ENCODE peak calls at places on chromosomes 4 and X, in six cellular contexts. S is suprapubic skin; H is body of pancreas; M is CD4-positive, alpha-beta memory T cell; X is GM23248; Z is colonic mucosa. L is an unnamed sample.

GRCh38 chrX:39582091-39582490 is 515.7 kb downstream of the BCOR start:
- DNase-seq in H (peak; percentile 74), S (no peak), Z (no peak), X (no peak), M (no peak), L (peak; percentile 38)

GRCh38 chr4:1505511-1506451 is 99.5 kb upstream of the NKX1-1 start:
- DNase-seq in M (no peak), S (no peak), X (no peak), H (no peak), Z (no peak), L (no peak)

GRCh38 chrX:40531056-40531826 is 49.5 kb upstream of the ATP6AP2 start:
- DNase-seq in X (no peak), M (no peak), S (no peak), H (no peak), Z (no peak), L (no peak)

GRCh38 chr4:23878912-23879732 is 10.7 kb downstream of the PPARGC1A start:
- DNase-seq in X (no peak), S (no peak), M (no peak), Z (no peak), H (no peak), L (no peak)

GRCh38 chr4:138192113-138192512 is 50.0 kb downstream of the SLC7A11 start:
- DNase-seq in M (no peak), X (peak; percentile 38), S (no peak), H (no peak), Z (no peak), L (no peak)

GRCh38 chrX:29661290-29661689 is 554.1 kb upstream of the MAGEB2 start:
- DNase-seq in S (no peak), X (peak; percentile 9), Z (no peak), M (no peak), H (no peak), L (no peak)

GRCh38 chr4:108080752-108081151 is 88.0 kb downstream of the LEF1 start:
- DNase-seq in H (no peak), X (no peak), M (peak; percentile 54), S (no peak), Z (no peak), L (no peak)

GRCh38 chrX:1593286-1594271 is 2.2 kb downstream of the AKAP17A start:
- DNase-seq in Z (no peak), H (no peak), M (no peak), S (no peak), X (no peak), L (no peak)

GRCh38 chrX:65894138-65894537 is 145.7 kb downstream of the VSIG4 start:
- DNase-seq in X (no peak), Z (no peak), H (no peak), M (peak; percentile 40), S (no peak), L (no peak)

GRCh38 chr4:132707955-132708354 is 441.1 kb upstream of the PCDH10 start:
- DNase-seq in X (no peak), M (no peak), Z (no peak), S (no peak), H (no peak), L (no peak)

GRCh38 chr4:79413486-79413885 is 5.5 kb upstream of the GK2 start:
- DNase-seq in M (no peak), Z (no peak), X (no peak), H (no peak), S (no peak), L (no peak)

GRCh38 chr4:76644831-76645485 is 209.9 kb downstream of the SHROOM3 start:
- DNase-seq in X (no peak), S (no peak), M (no peak), H (no peak), Z (no peak), L (peak; percentile 38)

GRCh38 chr4:184688447-184688846 is 38.9 kb downstream of the PRIMPOL start:
- DNase-seq in Z (no peak), H (no peak), X (peak; percentile 97), M (no peak), S (no peak), L (no peak)

GRCh38 chr4:174999407-174999806 is 81.2 kb downstream of the ADAM29 start:
- DNase-seq in Z (no peak), S (no peak), X (peak; percentile 1), H (no peak), M (no peak), L (no peak)

GRCh38 chrX:134423606-134424005 is 36.4 kb upstream of the HPRT1 start:
- DNase-seq in Z (no peak), M (no peak), S (no peak), X (peak; percentile 63), H (no peak), L (peak; percentile 24)

GRCh38 chr4:151013491-151013890 is 1.6 kb downstream of the LRBA start:
- DNase-seq in M (no peak), S (no peak), H (no peak), X (peak; percentile 6), Z (no peak), L (no peak)

GRCh38 chrX:141791856-141792255 is 46.3 kb upstream of the MAGEC3 start:
- DNase-seq in M (no peak), S (no peak), H (no peak), X (no peak), Z (no peak), L (no peak)

GRCh38 chr4:22493523-22493922 is 22.3 kb downstream of the ADGRA3 start:
- DNase-seq in H (no peak), S (no peak), X (no peak), Z (no peak), M (no peak), L (no peak)

GRCh38 chr4:95572304-95572991 is 23.7 kb upstream of the UNC5C start:
- DNase-seq in X (no peak), S (peak; percentile 68), Z (peak; percentile 38), M (no peak), H (peak; percentile 48), L (no peak)

GRCh38 chr4:41718907-41719306 is 29.6 kb downstream of the PHOX2B start:
- DNase-seq in X (peak; percentile 43), M (no peak), H (no peak), Z (no peak), S (no peak), L (no peak)

GRCh38 chrX:70497026-70497425 is 52.4 kb downstream of the DLG3 start:
- DNase-seq in Z (no peak), X (no peak), H (no peak), M (no peak), S (no peak), L (no peak)

GRCh38 chrX:68480969-68481368 is 17.9 kb upstream of the YIPF6 start:
- DNase-seq in S (no peak), X (no peak), H (no peak), Z (no peak), M (no peak), L (no peak)

GRCh38 chrX:49177338-49177833 is 5.7 kb downstream of the PLP2 start:
- DNase-seq in S (no peak), X (no peak), Z (peak; percentile 62), M (no peak), H (no peak), L (peak; percentile 37)

GRCh38 chr4:129345680-129346079 is 249.7 kb downstream of the C4orf33 start:
- DNase-seq in X (no peak), S (no peak), M (no peak), Z (no peak), H (no peak), L (no peak)

GRCh38 chr4:40283968-40284367 is 51.2 kb upstream of the CHRNA9 start:
- DNase-seq in Z (no peak), M (peak; percentile 88), H (no peak), S (no peak), X (peak; percentile 49), L (no peak)

GRCh38 chr4:153205028-153205648 is 895 bp downstream of the TRIM2 start:
- DNase-seq in X (no peak), M (peak; percentile 71), S (no peak), Z (peak; percentile 79), H (peak; percentile 45), L (peak; percentile 94)
- H3K27ac ChIP-seq in X (no peak overlapping the region), M (peak overlapping the region; percentile 37), S (peak overlapping the region; percentile 32), Z (peak overlapping the region; percentile 90), H (peak overlapping the region; percentile 85), L (peak overlapping the region; percentile 96)

GRCh38 chr4:6011686-6012085 is 6.5 kb downstream of the C4orf50 start:
- DNase-seq in M (no peak), H (peak; percentile 74), X (no peak), Z (no peak), S (no peak), L (no peak)
- H3K4me3 ChIP-seq in M (no peak overlapping the region), H (no peak overlapping the region), X (no peak overlapping the region), Z (no peak overlapping the region), S (no peak overlapping the region), L (no peak overlapping the region)

DNA sequence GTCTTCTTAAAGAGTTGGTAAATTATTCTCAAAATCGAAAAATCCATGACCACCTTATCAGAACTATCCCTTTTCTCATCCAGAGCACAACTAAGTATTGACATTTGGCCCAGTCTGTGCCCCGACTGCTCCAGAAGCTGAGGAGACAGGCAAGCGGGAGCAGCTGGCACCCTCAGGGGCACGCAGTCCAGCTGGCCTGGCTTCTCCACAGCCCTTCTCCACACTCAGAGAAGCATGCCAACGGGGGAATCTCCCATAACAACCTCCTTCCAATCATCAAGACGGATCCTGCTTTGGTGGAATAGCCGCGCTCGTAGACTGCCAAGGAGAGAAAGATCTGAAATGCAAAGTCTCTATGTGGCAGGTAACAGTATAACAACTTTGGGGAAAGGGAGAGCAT is 85.5 kb downstream of the AFAP1 start:
- DNase-seq in M (no peak), H (no peak), X (no peak), S (no peak), Z (no peak), L (no peak)
- H3K36me3 ChIP-seq in M (no peaks in the 10 kb centered on the region), H (no peaks in the 10 kb centered on the region), X (peaks cover 65% of the 10 kb centered on the region), S (peaks cover 25% of the 10 kb centered on the region), Z (no peaks in the 10 kb centered on the region), L (peaks cover 6% of the 10 kb centered on the region)

GRCh38 chr4:8267077-8267476 is 2.5 kb upstream of the HTRA3 start:
- DNase-seq in S (no peak), M (no peak), H (peak; percentile 74), X (peak; percentile 89), Z (peak; percentile 70), L (peak; percentile 49)

GRCh38 chr4:8266508-8266907 is 3.0 kb upstream of the HTRA3 start:
- DNase-seq in X (no peak), M (no peak), Z (no peak), S (no peak), H (no peak), L (no peak)

GRCh38 chr4:8264106-8264505 is 5.4 kb upstream of the HTRA3 start:
- DNase-seq in M (no peak), H (no peak), X (no peak), Z (no peak), S (no peak), L (no peak)

GRCh38 chr4:8266088-8266487 is 3.5 kb upstream of the HTRA3 start:
- DNase-seq in S (no peak), M (no peak), H (no peak), Z (no peak), X (no peak), L (no peak)

DNA sequence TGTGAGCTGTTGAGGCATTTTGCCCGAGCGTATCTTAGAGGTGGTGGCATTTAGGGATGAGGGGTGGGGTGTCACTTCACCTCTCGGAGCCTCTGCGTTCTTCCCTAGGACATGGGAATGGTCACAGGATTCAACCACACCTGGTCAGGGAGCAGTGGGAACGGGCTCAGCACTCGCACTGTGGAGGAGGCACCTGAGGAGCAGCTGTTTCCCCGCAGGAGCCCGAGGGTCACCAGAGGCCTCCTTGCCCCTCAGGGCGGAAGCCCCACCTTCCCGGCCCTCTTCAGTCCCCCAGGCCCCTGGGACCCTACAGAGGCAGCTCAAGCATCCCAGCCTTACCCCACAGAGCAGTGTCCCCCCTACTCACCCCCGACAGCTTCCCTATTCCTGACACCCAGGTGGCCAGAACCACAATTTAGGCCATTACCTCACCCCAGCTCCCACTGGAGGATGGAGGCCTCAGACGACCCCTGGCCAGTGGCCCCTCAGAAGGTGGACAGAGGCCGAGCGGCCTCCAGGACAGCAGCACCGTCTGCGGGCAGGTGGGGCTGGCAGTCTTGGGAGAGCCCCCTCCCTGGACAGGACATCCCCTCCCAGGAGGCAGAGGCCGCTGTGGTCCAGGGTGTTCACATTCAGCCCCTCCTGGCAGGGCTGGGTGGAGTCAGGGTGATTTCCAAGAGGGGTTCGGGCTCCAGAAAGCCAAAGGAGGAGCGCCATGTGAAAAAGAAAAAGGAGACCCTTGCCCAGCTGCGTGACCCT is 4.2 kb upstream of the HTRA3 start:
- DNase-seq in Z (no peak), M (no peak), X (no peak), S (no peak), H (no peak), L (no peak)
- H3K27ac ChIP-seq in Z (no peak overlapping the region), M (no peak overlapping the region), X (no peak overlapping the region), S (no peak overlapping the region), H (no peak overlapping the region), L (no peak overlapping the region)